ENCODE peak calls at places on chromosomes 5 and 9, in five cellular contexts. X, U, Q, A and M are unnamed samples.

GRCh38 chr9:121771851-121772599 is 120.6 kb downstream of the DAB2IP start:
- DNase-seq in X (no peak), U (no peak), Q (no peak), A (no peak), M (peak)

GRCh38 chr9:63816742-63817621 is 1468.0 kb downstream of the FOXD4L5 start:
- DNase-seq in X (peak), U (peak), Q (peak), A (no peak), M (peak)

GRCh38 chr9:77946969-77947368 is 84.6 kb downstream of the GNAQ start:
- DNase-seq in X (no peak), U (no peak), Q (no peak), A (peak), M (no peak)

GRCh38 chr9:87615547-87616148 is 110.3 kb upstream of the CTSL start:
- DNase-seq in X (no peak), U (no peak), Q (no peak), A (no peak), M (no peak)

GRCh38 chr9:114250235-114250568 is 72.7 kb upstream of the ORM1 start:
- DNase-seq in X (peak), U (no peak), Q (no peak), A (no peak), M (peak)

GRCh38 chr5:104053057-104053666 is 490.6 kb upstream of the NUDT12 start:
- DNase-seq in X (no peak), U (no peak), Q (no peak), A (no peak), M (no peak)

GRCh38 chr9:114300153-114300845 is 22.6 kb upstream of the ORM1 start:
- DNase-seq in X (no peak), U (no peak), Q (no peak), A (no peak), M (no peak)

GRCh38 chr9:36327903-36328302 is 69.7 kb upstream of the GNE start:
- DNase-seq in X (no peak), U (no peak), Q (no peak), A (no peak), M (peak)

GRCh38 chr9:103169798-103170197 is 174.7 kb downstream of the CYLC2 start:
- DNase-seq in X (no peak), U (no peak), Q (no peak), A (no peak), M (no peak)

GRCh38 chr5:3139596-3139995 is 388.1 kb upstream of the IRX2 start:
- DNase-seq in X (no peak), U (no peak), Q (no peak), A (no peak), M (no peak)

GRCh38 chr9:21549251-21549765 is 67.2 kb upstream of the IFNE start:
- DNase-seq in X (peak), U (no peak), Q (no peak), A (no peak), M (peak)

GRCh38 chr9:114100536-114100935 is 1.4 kb upstream of the KIF12 start:
- DNase-seq in X (no peak), U (no peak), Q (no peak), A (no peak), M (no peak)

GRCh38 chr9:109264865-109265532 is 55.9 kb downstream of the EPB41L4B start:
- DNase-seq in X (no peak), U (no peak), Q (no peak), A (peak), M (no peak)

GRCh38 chr5:60026174-60026573 is 132.6 kb upstream of the PDE4D start:
- DNase-seq in X (no peak), U (no peak), Q (no peak), A (no peak), M (no peak)

GRCh38 chr9:90330215-90330614 is 312.4 kb downstream of the DIRAS2 start:
- DNase-seq in X (no peak), U (no peak), Q (no peak), A (no peak), M (no peak)

GRCh38 chr5:93584531-93585053 is 1.6 kb downstream of the NR2F1 start:
- DNase-seq in X (no peak), U (no peak), Q (no peak), A (peak), M (no peak)

GRCh38 chr9:108776920-108777650 is 78.7 kb downstream of the ACTL7B start:
- DNase-seq in X (no peak), U (no peak), Q (no peak), A (no peak), M (peak)

GRCh38 chr5:43573058-43573457 is 16.2 kb upstream of the PAIP1 start:
- DNase-seq in X (peak), U (no peak), Q (no peak), A (peak), M (peak)

GRCh38 chr9:26669641-26670040 is 223.0 kb downstream of the CAAP1 start:
- DNase-seq in X (no peak), U (no peak), Q (no peak), A (no peak), M (no peak)

GRCh38 chr9:124770359-124771020 is 621 bp downstream of the NR6A1 start:
- DNase-seq in X (no peak), U (no peak), Q (no peak), A (no peak), M (no peak)

GRCh38 chr5:137310051-137310730 is 188.9 kb downstream of the SPOCK1 start:
- DNase-seq in X (peak), U (no peak), Q (no peak), A (no peak), M (peak)

GRCh38 chr9:128107971-128108783 is 19.4 kb downstream of the PTGES2 start:
- DNase-seq in X (no peak), U (no peak), Q (no peak), A (no peak), M (no peak)

GRCh38 chr9:108477538-108478006 is 378.2 kb downstream of the ACTL7B start:
- DNase-seq in X (peak), U (no peak), Q (no peak), A (no peak), M (peak)

GRCh38 chr5:147619281-147619680 is 109.4 kb upstream of the DPYSL3 start:
- DNase-seq in X (peak), U (no peak), Q (no peak), A (no peak), M (peak)

GRCh38 chr9:36486454-36486932 is 86.2 kb upstream of the MELK start:
- DNase-seq in X (no peak), U (no peak), Q (peak), A (no peak), M (no peak)

GRCh38 chr9:89743576-89744254 is 138.9 kb downstream of the GADD45G start:
- DNase-seq in X (no peak), U (peak), Q (no peak), A (peak), M (no peak)

GRCh38 chr9:16272766-16273165 is 597.7 kb downstream of the BNC2 start:
- DNase-seq in X (peak), U (no peak), Q (no peak), A (no peak), M (no peak)

GRCh38 chr9:34998266-34998665 is 8.7 kb downstream of the DNAJB5 start:
- DNase-seq in X (no peak), U (no peak), Q (no peak), A (no peak), M (no peak)

GRCh38 chr5:139150359-139150999 is 47.7 kb downstream of the SIL1 start:
- DNase-seq in X (no peak), U (no peak), Q (no peak), A (no peak), M (no peak)